ENCODE peak calls at places on chromosomes 12 and 14, in four cellular contexts. F, K, S and A are unnamed samples.
A peak's percentile ranks its signal among the peaks of the same experiment; 100 is the strongest.

GRCh38 chr14:32808574-32809098 is 130.0 kb upstream of the NPAS3 start:
- DNase-seq in F (no peak), K (no peak), S (peak; percentile 53), A (no peak)

GRCh38 chr12:129772463-129773169 is 131.2 kb downstream of the TMEM132D start:
- DNase-seq in F (no peak), K (no peak), S (no peak), A (no peak)

GRCh38 chr12:106358410-106359241 is 1.1 kb downstream of the POLR3B start:
- DNase-seq in F (peak; percentile 73), K (no peak), S (peak; percentile 84), A (peak; percentile 34)

GRCh38 chr14:34078117-34078743 is 127.4 kb upstream of the EGLN3 start:
- DNase-seq in F (no peak), K (no peak), S (no peak), A (no peak)

GRCh38 chr14:69424139-69424923 is 25.8 kb downstream of the SLC39A9 start:
- DNase-seq in F (no peak), K (no peak), S (no peak), A (no peak)

GRCh38 chr12:49126852-49127763 is 4.1 kb downstream of the TUBA1B start:
- DNase-seq in F (no peak), K (no peak), S (no peak), A (no peak)

GRCh38 chr14:89743828-89744227 is 210.7 kb downstream of the EFCAB11 start:
- DNase-seq in F (no peak), K (no peak), S (no peak), A (no peak)

GRCh38 chr12:39958377-39958776 is 147.5 kb downstream of the SLC2A13 start:
- DNase-seq in F (no peak), K (no peak), S (peak; percentile 11), A (no peak)

GRCh38 chr14:96586921-96587822 is 85.0 kb downstream of the PAPOLA start:
- DNase-seq in F (no peak), K (no peak), S (no peak), A (no peak)

GRCh38 chr12:77152623-77153193 is 87.3 kb upstream of the E2F7 start:
- DNase-seq in F (no peak), K (no peak), S (peak; percentile 73), A (no peak)

GRCh38 chr12:104750061-104750460 is 208.0 kb downstream of the SLC41A2 start:
- DNase-seq in F (no peak), K (no peak), S (peak; percentile 68), A (no peak)

GRCh38 chr14:54374117-54374884 is 22.5 kb upstream of the CDKN3 start:
- DNase-seq in F (no peak), K (no peak), S (peak; percentile 69), A (no peak)

GRCh38 chr12:16158018-16158417 is 119.5 kb downstream of the SLC15A5 start:
- DNase-seq in F (no peak), K (no peak), S (no peak), A (no peak)

DNA sequence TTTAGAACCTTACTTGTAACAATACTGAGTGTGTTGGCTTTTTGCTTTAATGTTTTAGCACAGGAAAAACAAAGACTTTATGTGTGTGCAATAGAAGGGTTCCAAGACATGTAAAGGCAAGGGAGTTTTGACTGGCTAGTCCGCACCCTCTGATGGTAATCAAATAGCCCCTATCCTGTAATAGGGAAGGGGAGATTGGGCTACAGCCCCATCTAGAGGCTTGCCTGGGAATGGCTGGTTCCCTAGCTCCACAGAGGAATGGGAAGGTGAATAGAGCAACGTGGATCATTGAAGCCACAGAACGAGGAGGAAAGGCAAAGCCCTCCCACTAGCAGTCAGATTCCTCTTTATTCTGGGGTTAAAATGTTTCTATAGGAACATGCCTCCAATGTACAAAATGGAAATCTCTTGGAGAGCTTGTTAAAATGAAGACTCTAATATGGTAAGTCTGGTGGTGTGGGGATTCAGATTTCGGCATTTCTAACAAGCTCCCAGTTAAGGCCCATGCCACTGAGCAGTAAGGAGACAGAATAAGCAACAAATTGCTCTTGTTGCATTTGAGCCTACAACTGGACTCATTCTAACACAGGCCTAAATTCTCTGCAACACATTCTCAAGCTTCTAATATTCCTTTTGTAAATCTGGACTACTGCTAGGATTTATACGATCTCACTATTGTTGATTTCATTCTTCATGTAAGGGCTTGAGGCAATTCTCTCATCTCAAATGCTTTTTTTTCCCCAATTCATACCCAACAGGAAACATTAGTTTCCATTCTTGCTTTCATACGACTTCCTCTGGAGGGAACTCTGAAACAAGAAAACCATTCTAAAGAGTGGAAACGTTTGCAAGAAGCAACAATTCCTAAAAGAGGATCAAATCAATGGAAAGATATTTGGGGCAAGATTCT is 57.1 kb downstream of the NIN start:
- DNase-seq in F (no peak), K (peak; percentile 29), S (peak; percentile 50), A (peak; percentile 69)
- TF ChIP-seq CTCF in F (peak; percentile 80), K (peak; percentile 82), S (peak; percentile 91), A (no peak)

DNA sequence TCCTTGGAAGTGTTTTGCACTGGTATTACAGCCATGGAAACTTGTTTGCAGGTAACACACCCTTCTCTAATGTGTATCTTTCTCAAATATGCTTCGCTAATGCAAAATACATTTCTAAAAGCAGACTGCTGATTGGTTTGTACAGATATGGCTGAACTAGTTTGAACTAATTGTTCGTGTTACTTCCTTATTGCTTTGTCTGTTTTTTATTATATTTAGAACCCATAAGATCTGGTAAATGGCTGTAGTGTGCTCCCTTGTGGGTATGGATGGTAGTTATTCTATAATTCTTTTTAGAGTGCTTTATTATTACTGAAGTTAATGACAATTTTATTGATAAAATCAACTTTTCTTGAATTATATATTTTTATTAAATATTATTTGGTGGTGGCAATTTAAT is 53.0 kb downstream of the ATF7IP start:
- DNase-seq in F (no peak), K (no peak), S (peak; percentile 50), A (no peak)
- TF ChIP-seq CTCF in F (peak; percentile 30), K (peak; percentile 13), S (peak; percentile 32), A (no peak)

GRCh38 chr12:10214131-10214876 is 1.6 kb downstream of the GABARAPL1 start:
- DNase-seq in F (no peak), K (no peak), S (peak; percentile 77), A (no peak)
- TF ChIP-seq CTCF in F (no peak), K (no peak), S (no peak), A (no peak)

GRCh38 chr12:25130741-25131188 is 64.2 kb downstream of the DNAI7 start:
- DNase-seq in F (no peak), K (no peak), S (peak; percentile 59), A (no peak)
- TF ChIP-seq CTCF in F (peak; percentile 58), K (peak; percentile 38), S (peak; percentile 57), A (peak; percentile 70)

DNA sequence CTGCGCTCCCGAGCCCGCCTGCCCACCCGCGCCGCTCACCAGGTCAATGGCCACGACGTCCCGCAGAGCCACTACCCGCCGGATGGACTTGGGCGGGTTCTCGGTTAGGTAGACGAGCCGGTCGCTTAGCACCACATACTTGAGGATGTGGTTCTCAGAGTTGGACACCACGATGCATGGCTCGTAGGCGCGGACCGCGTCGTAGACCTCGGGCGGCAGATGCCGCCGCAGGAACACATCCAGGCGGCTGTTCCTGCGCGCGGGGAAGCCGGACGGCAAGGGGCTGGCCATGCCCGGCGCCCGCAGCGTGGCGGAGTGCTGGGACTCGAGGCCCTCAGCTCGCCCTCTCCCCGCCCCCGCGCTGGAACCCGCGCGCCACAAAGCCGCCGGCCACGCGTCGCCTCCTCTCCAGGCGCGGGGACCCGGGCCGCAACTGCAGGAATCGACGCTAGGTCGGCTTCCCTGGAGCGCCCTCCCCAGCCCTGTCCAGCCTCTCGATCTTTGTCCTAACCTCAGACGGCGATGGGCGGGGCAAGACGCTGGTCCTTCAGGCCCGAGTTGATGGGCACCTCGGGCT is at the start of gene C12orf56:
- DNase-seq in F (no peak), K (no peak), S (peak; percentile 25), A (no peak)
- TF ChIP-seq CTCF in F (no peak), K (no peak), S (no peak), A (no peak)

GRCh38 chr12:24853588-24853987 is 95.3 kb downstream of the BCAT1 start:
- DNase-seq in F (no peak), K (no peak), S (peak; percentile 47), A (no peak)

GRCh38 chr12:24851816-24852337 is 97.0 kb downstream of the BCAT1 start:
- DNase-seq in F (no peak), K (no peak), S (no peak), A (no peak)

GRCh38 chr12:24853094-24853493 is 95.8 kb downstream of the BCAT1 start:
- DNase-seq in F (no peak), K (no peak), S (no peak), A (no peak)

GRCh38 chr12:24851341-24851740 is 97.6 kb downstream of the BCAT1 start:
- DNase-seq in F (no peak), K (no peak), S (no peak), A (no peak)

DNA sequence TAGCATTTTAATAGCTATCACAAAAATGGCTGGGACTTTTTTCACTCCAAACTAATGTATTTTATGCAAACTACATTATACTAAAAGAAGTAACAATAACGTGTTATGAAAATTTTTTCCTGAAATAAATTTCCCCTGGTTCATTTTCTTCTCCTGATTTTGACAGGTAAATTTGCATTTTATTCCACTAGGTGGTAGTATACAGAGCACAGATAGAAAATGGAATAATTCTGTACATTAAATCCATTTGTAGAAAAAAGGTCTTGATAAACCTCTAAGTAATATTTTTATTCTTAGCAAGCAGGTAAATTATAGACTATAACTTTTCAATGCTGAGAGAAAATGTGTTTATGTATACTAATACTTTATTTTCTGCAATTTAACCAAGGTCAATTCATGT is 96.5 kb downstream of the BCAT1 start:
- DNase-seq in F (no peak), K (no peak), S (no peak), A (no peak)
- TF ChIP-seq CTCF in F (peak; percentile 14), K (peak; percentile 9), S (peak; percentile 47), A (no peak)

DNA sequence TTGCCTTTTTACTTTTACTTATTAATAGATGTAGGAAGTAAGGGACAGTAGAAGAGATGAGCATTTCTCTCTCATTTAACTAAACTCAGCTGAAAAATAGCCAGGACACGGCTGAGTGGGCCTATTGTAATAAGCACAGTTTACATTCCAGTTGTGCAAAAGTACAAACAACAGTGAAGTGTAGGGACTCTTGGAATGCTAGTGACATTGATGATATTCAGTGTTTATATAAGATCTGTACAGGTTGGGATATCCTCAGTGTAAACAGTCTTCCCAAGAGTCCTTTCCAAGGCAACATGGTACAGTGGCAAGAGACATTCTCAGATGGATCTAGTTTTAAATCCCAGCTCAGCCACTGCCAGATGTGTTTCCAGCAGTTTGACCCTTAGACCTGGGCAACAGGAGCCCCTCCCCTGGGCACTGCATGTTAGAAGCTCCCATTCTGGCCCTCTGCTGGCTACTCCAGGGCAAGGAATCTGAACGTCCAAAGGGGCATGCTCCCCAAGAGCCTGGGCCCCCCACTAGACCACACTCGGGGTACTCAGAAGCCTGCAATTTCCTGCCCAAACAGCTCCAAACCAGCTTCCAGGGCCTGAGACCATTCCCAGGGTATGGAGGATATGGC is 55.3 kb downstream of the STAB2 start:
- DNase-seq in F (no peak), K (no peak), S (no peak), A (no peak)
- TF ChIP-seq CTCF in F (no peak), K (no peak), S (no peak), A (no peak)

DNA sequence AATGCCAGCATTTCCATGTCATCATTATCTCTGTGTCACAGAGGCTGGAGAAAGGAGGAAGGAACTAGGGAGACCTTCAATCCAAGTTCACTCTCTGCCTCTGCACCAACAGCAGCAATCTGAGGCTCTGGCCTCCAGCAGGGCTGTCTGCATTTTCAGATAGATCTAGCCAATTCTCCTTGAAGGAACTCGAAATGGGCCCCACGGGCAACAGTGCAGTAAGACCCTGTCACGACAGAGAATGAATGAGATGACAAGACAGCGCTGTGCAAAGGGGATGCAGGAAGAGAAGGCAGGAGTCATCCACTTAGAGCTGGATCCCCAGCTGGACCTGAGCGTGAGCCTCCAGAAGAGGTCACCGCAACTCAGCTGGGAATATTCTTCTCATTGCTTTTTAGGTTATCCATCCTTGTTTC is 183.7 kb upstream of the GZMB start:
- DNase-seq in F (no peak), K (no peak), S (peak; percentile 64), A (no peak)
- TF ChIP-seq CTCF in F (peak; percentile 28), K (no peak), S (peak; percentile 69), A (no peak)